ENCODE peak calls at places on chromosomes 12 and 14, in ten cellular contexts. One of them, this sample, is unnamed.

GRCh38 chr14:103472939-103473338 is 49.7 kb downstream of the CKB start:
- DNase-seq in left ventricle myocardium superior: no peak
- DNase-seq in fibroblast of the conjunctiva: no peak
- DNase-seq in HTR-8/SVneo: no peak
- DNase-seq in GF-D8: no peak
- DNase-seq in K562: no peak
- DNase-seq in ELR: no peak
- DNase-seq in progenitor cell of endocrine pancreas: no peak
- DNase-seq in psoas muscle: no peak
- DNase-seq in RCC 7860: no peak
- DNase-seq in this sample: no peak

GRCh38 chr12:112843272-112843671 is 51.7 kb downstream of the RPH3A start:
- DNase-seq in HTR-8/SVneo: no peak
- DNase-seq in GF-D8: no peak
- DNase-seq in fibroblast of the conjunctiva: peak
- DNase-seq in ELR: peak
- DNase-seq in progenitor cell of endocrine pancreas: no peak
- DNase-seq in psoas muscle: no peak
- DNase-seq in K562: no peak
- DNase-seq in left ventricle myocardium superior: no peak
- DNase-seq in RCC 7860: no peak
- DNase-seq in this sample: no peak

GRCh38 chr12:105378821-105379400 is 48.4 kb downstream of the C12orf75 start:
- DNase-seq in GF-D8: no peak
- DNase-seq in ELR: peak
- DNase-seq in HTR-8/SVneo: peak
- DNase-seq in K562: no peak
- DNase-seq in left ventricle myocardium superior: no peak
- DNase-seq in psoas muscle: no peak
- DNase-seq in fibroblast of the conjunctiva: no peak
- DNase-seq in progenitor cell of endocrine pancreas: no peak
- DNase-seq in RCC 7860: no peak
- DNase-seq in this sample: no peak

GRCh38 chr14:99242816-99243795 is 28.9 kb downstream of the BCL11B start:
- DNase-seq in HTR-8/SVneo: no peak
- DNase-seq in fibroblast of the conjunctiva: no peak
- DNase-seq in progenitor cell of endocrine pancreas: no peak
- DNase-seq in left ventricle myocardium superior: no peak
- DNase-seq in psoas muscle: no peak
- DNase-seq in RCC 7860: no peak
- DNase-seq in GF-D8: no peak
- DNase-seq in ELR: no peak
- DNase-seq in K562: no peak
- DNase-seq in this sample: no peak

GRCh38 chr14:69324341-69324931 is 64.5 kb downstream of the GALNT16 start:
- DNase-seq in RCC 7860: no peak
- DNase-seq in ELR: no peak
- DNase-seq in K562: no peak
- DNase-seq in left ventricle myocardium superior: no peak
- DNase-seq in HTR-8/SVneo: no peak
- DNase-seq in GF-D8: no peak
- DNase-seq in fibroblast of the conjunctiva: no peak
- DNase-seq in progenitor cell of endocrine pancreas: no peak
- DNase-seq in psoas muscle: no peak
- DNase-seq in this sample: peak

GRCh38 chr12:122406701-122407154 is 15.7 kb downstream of the CLIP1 start:
- DNase-seq in K562: no peak
- DNase-seq in HTR-8/SVneo: no peak
- DNase-seq in progenitor cell of endocrine pancreas: no peak
- DNase-seq in psoas muscle: no peak
- DNase-seq in GF-D8: no peak
- DNase-seq in ELR: peak
- DNase-seq in RCC 7860: no peak
- DNase-seq in left ventricle myocardium superior: no peak
- DNase-seq in fibroblast of the conjunctiva: peak
- DNase-seq in this sample: no peak

GRCh38 chr14:65103150-65103760 is 938 bp upstream of the MAX start:
- DNase-seq in progenitor cell of endocrine pancreas: no peak
- DNase-seq in K562: no peak
- DNase-seq in fibroblast of the conjunctiva: no peak
- DNase-seq in ELR: peak
- DNase-seq in RCC 7860: no peak
- DNase-seq in left ventricle myocardium superior: no peak
- DNase-seq in HTR-8/SVneo: peak
- DNase-seq in GF-D8: no peak
- DNase-seq in psoas muscle: no peak
- DNase-seq in this sample: no peak

GRCh38 chr12:2009623-2010022 is 5.4 kb upstream of the DCP1B start:
- DNase-seq in psoas muscle: no peak
- DNase-seq in fibroblast of the conjunctiva: no peak
- DNase-seq in K562: peak
- DNase-seq in left ventricle myocardium superior: no peak
- DNase-seq in HTR-8/SVneo: no peak
- DNase-seq in ELR: peak
- DNase-seq in RCC 7860: no peak
- DNase-seq in GF-D8: no peak
- DNase-seq in progenitor cell of endocrine pancreas: no peak
- DNase-seq in this sample: no peak

GRCh38 chr14:64878775-64879634 is 702 bp downstream of the SPTB start:
- DNase-seq in ELR: no peak
- DNase-seq in fibroblast of the conjunctiva: no peak
- DNase-seq in RCC 7860: no peak
- DNase-seq in progenitor cell of endocrine pancreas: no peak
- DNase-seq in K562: peak
- DNase-seq in HTR-8/SVneo: peak
- DNase-seq in psoas muscle: peak
- DNase-seq in GF-D8: no peak
- DNase-seq in left ventricle myocardium superior: peak
- DNase-seq in this sample: no peak

GRCh38 chr12:2644678-2645405 is 149.9 kb upstream of the FKBP4 start:
- DNase-seq in HTR-8/SVneo: no peak
- DNase-seq in fibroblast of the conjunctiva: no peak
- DNase-seq in left ventricle myocardium superior: no peak
- DNase-seq in K562: no peak
- DNase-seq in ELR: no peak
- DNase-seq in RCC 7860: no peak
- DNase-seq in progenitor cell of endocrine pancreas: no peak
- DNase-seq in psoas muscle: no peak
- DNase-seq in GF-D8: no peak
- DNase-seq in this sample: peak

GRCh38 chr14:59333668-59334067 is 131.5 kb downstream of the GPR135 start:
- DNase-seq in fibroblast of the conjunctiva: peak
- DNase-seq in K562: no peak
- DNase-seq in psoas muscle: no peak
- DNase-seq in progenitor cell of endocrine pancreas: no peak
- DNase-seq in HTR-8/SVneo: peak
- DNase-seq in ELR: peak
- DNase-seq in left ventricle myocardium superior: no peak
- DNase-seq in GF-D8: peak
- DNase-seq in RCC 7860: no peak
- DNase-seq in this sample: peak

GRCh38 chr14:102955636-102956035 is 33.2 kb downstream of the AMN start:
- DNase-seq in psoas muscle: no peak
- DNase-seq in HTR-8/SVneo: no peak
- DNase-seq in RCC 7860: no peak
- DNase-seq in fibroblast of the conjunctiva: no peak
- DNase-seq in K562: no peak
- DNase-seq in GF-D8: no peak
- DNase-seq in ELR: no peak
- DNase-seq in left ventricle myocardium superior: no peak
- DNase-seq in progenitor cell of endocrine pancreas: no peak
- DNase-seq in this sample: no peak

GRCh38 chr12:122399592-122400373 is 22.7 kb downstream of the CLIP1 start:
- DNase-seq in K562: peak
- DNase-seq in GF-D8: peak
- DNase-seq in HTR-8/SVneo: peak
- DNase-seq in fibroblast of the conjunctiva: peak
- DNase-seq in progenitor cell of endocrine pancreas: peak
- DNase-seq in psoas muscle: peak
- DNase-seq in ELR: peak
- DNase-seq in RCC 7860: peak
- DNase-seq in left ventricle myocardium superior: peak
- DNase-seq in this sample: peak

GRCh38 chr14:73754911-73755360 is 40.8 kb upstream of the PNMA1 start:
- DNase-seq in GF-D8: no peak
- DNase-seq in RCC 7860: no peak
- DNase-seq in progenitor cell of endocrine pancreas: no peak
- DNase-seq in HTR-8/SVneo: no peak
- DNase-seq in K562: no peak
- DNase-seq in fibroblast of the conjunctiva: no peak
- DNase-seq in psoas muscle: peak
- DNase-seq in left ventricle myocardium superior: peak
- DNase-seq in ELR: peak
- DNase-seq in this sample: no peak

GRCh38 chr12:123512838-123513665 is 20.5 kb downstream of the RILPL1 start:
- DNase-seq in HTR-8/SVneo: no peak
- DNase-seq in GF-D8: no peak
- DNase-seq in progenitor cell of endocrine pancreas: no peak
- DNase-seq in left ventricle myocardium superior: no peak
- DNase-seq in ELR: peak
- DNase-seq in K562: no peak
- DNase-seq in RCC 7860: no peak
- DNase-seq in fibroblast of the conjunctiva: no peak
- DNase-seq in psoas muscle: no peak
- DNase-seq in this sample: no peak

GRCh38 chr12:4099276-4099675 is 174.3 kb upstream of the CCND2 start:
- DNase-seq in progenitor cell of endocrine pancreas: no peak
- DNase-seq in RCC 7860: no peak
- DNase-seq in fibroblast of the conjunctiva: no peak
- DNase-seq in ELR: no peak
- DNase-seq in left ventricle myocardium superior: no peak
- DNase-seq in K562: no peak
- DNase-seq in GF-D8: no peak
- DNase-seq in psoas muscle: no peak
- DNase-seq in HTR-8/SVneo: no peak
- DNase-seq in this sample: no peak

GRCh38 chr14:91225025-91225424 is 19.5 kb downstream of the GPR68 start:
- DNase-seq in GF-D8: no peak
- DNase-seq in progenitor cell of endocrine pancreas: no peak
- DNase-seq in HTR-8/SVneo: no peak
- DNase-seq in left ventricle myocardium superior: no peak
- DNase-seq in fibroblast of the conjunctiva: no peak
- DNase-seq in RCC 7860: peak
- DNase-seq in psoas muscle: no peak
- DNase-seq in ELR: peak
- DNase-seq in K562: no peak
- DNase-seq in this sample: no peak

GRCh38 chr12:46537387-46537959 is 164.9 kb upstream of the SLC38A2 start:
- DNase-seq in psoas muscle: no peak
- DNase-seq in left ventricle myocardium superior: no peak
- DNase-seq in fibroblast of the conjunctiva: no peak
- DNase-seq in GF-D8: no peak
- DNase-seq in K562: no peak
- DNase-seq in ELR: no peak
- DNase-seq in RCC 7860: no peak
- DNase-seq in HTR-8/SVneo: no peak
- DNase-seq in progenitor cell of endocrine pancreas: no peak
- DNase-seq in this sample: no peak

GRCh38 chr12:68636268-68636667 is 25.6 kb downstream of the RAP1B start:
- DNase-seq in psoas muscle: no peak
- DNase-seq in fibroblast of the conjunctiva: peak
- DNase-seq in K562: no peak
- DNase-seq in left ventricle myocardium superior: no peak
- DNase-seq in HTR-8/SVneo: no peak
- DNase-seq in progenitor cell of endocrine pancreas: no peak
- DNase-seq in RCC 7860: no peak
- DNase-seq in GF-D8: no peak
- DNase-seq in ELR: peak
- DNase-seq in this sample: no peak

GRCh38 chr12:74780458-74781241 is 243.0 kb downstream of the ATXN7L3B start:
- DNase-seq in K562: no peak
- DNase-seq in ELR: peak
- DNase-seq in HTR-8/SVneo: peak
- DNase-seq in RCC 7860: peak
- DNase-seq in psoas muscle: no peak
- DNase-seq in GF-D8: no peak
- DNase-seq in progenitor cell of endocrine pancreas: no peak
- DNase-seq in left ventricle myocardium superior: no peak
- DNase-seq in fibroblast of the conjunctiva: no peak
- DNase-seq in this sample: no peak

GRCh38 chr14:60356921-60357550 is 108.0 kb downstream of the PPM1A start:
- DNase-seq in K562: no peak
- DNase-seq in left ventricle myocardium superior: no peak
- DNase-seq in HTR-8/SVneo: no peak
- DNase-seq in ELR: no peak
- DNase-seq in psoas muscle: no peak
- DNase-seq in fibroblast of the conjunctiva: no peak
- DNase-seq in RCC 7860: no peak
- DNase-seq in progenitor cell of endocrine pancreas: no peak
- DNase-seq in GF-D8: no peak
- DNase-seq in this sample: no peak

GRCh38 chr12:27824126-27824842 is 44.2 kb upstream of the MANSC4 start:
- DNase-seq in GF-D8: no peak
- DNase-seq in fibroblast of the conjunctiva: no peak
- DNase-seq in psoas muscle: no peak
- DNase-seq in left ventricle myocardium superior: no peak
- DNase-seq in HTR-8/SVneo: no peak
- DNase-seq in RCC 7860: no peak
- DNase-seq in K562: no peak
- DNase-seq in progenitor cell of endocrine pancreas: no peak
- DNase-seq in ELR: no peak
- DNase-seq in this sample: no peak

GRCh38 chr12:69897744-69898143 is 72.7 kb downstream of the MYRFL start:
- DNase-seq in psoas muscle: peak
- DNase-seq in K562: no peak
- DNase-seq in progenitor cell of endocrine pancreas: no peak
- DNase-seq in HTR-8/SVneo: no peak
- DNase-seq in fibroblast of the conjunctiva: peak
- DNase-seq in ELR: peak
- DNase-seq in RCC 7860: peak
- DNase-seq in left ventricle myocardium superior: peak
- DNase-seq in GF-D8: no peak
- DNase-seq in this sample: no peak

GRCh38 chr12:24054411-24054810 is 104.9 kb upstream of the SOX5 start:
- DNase-seq in GF-D8: no peak
- DNase-seq in ELR: no peak
- DNase-seq in left ventricle myocardium superior: peak
- DNase-seq in HTR-8/SVneo: no peak
- DNase-seq in psoas muscle: no peak
- DNase-seq in RCC 7860: no peak
- DNase-seq in K562: no peak
- DNase-seq in fibroblast of the conjunctiva: no peak
- DNase-seq in progenitor cell of endocrine pancreas: no peak
- DNase-seq in this sample: no peak

GRCh38 chr12:52600941-52601481 is at the start of gene KRT72:
- DNase-seq in HTR-8/SVneo: no peak
- DNase-seq in left ventricle myocardium superior: no peak
- DNase-seq in K562: no peak
- DNase-seq in ELR: no peak
- DNase-seq in RCC 7860: no peak
- DNase-seq in progenitor cell of endocrine pancreas: no peak
- DNase-seq in GF-D8: no peak
- DNase-seq in fibroblast of the conjunctiva: no peak
- DNase-seq in psoas muscle: no peak
- DNase-seq in this sample: no peak

GRCh38 chr12:116592116-116592637 is 33.0 kb downstream of the MAP1LC3B2 start:
- DNase-seq in K562: no peak
- DNase-seq in progenitor cell of endocrine pancreas: no peak
- DNase-seq in ELR: no peak
- DNase-seq in psoas muscle: peak
- DNase-seq in RCC 7860: no peak
- DNase-seq in left ventricle myocardium superior: peak
- DNase-seq in GF-D8: no peak
- DNase-seq in HTR-8/SVneo: no peak
- DNase-seq in fibroblast of the conjunctiva: peak
- DNase-seq in this sample: peak

GRCh38 chr12:131126662-131127173 is 173.0 kb downstream of the ADGRD1 start:
- DNase-seq in psoas muscle: no peak
- DNase-seq in progenitor cell of endocrine pancreas: no peak
- DNase-seq in ELR: no peak
- DNase-seq in RCC 7860: no peak
- DNase-seq in fibroblast of the conjunctiva: no peak
- DNase-seq in GF-D8: no peak
- DNase-seq in HTR-8/SVneo: no peak
- DNase-seq in K562: no peak
- DNase-seq in left ventricle myocardium superior: no peak
- DNase-seq in this sample: no peak

GRCh38 chr12:61071015-61071414 is 1189.2 kb upstream of the USP15 start:
- DNase-seq in RCC 7860: no peak
- DNase-seq in K562: no peak
- DNase-seq in GF-D8: no peak
- DNase-seq in fibroblast of the conjunctiva: no peak
- DNase-seq in progenitor cell of endocrine pancreas: no peak
- DNase-seq in psoas muscle: no peak
- DNase-seq in ELR: no peak
- DNase-seq in HTR-8/SVneo: no peak
- DNase-seq in left ventricle myocardium superior: no peak
- DNase-seq in this sample: no peak

This sample was measured in uterus.